ENCODE peak calls at places on chromosomes 1 and 21, in four cellular contexts. One of them, this sample, is unnamed.

GRCh38 chr1:181166377-181167196 is 78.1 kb downstream of the IER5 start:
- DNase-seq in K562: peak
- DNase-seq in HL-60: peak
- DNase-seq in GM12878: no peak
- DNase-seq in this sample: peak

GRCh38 chr21:37182222-37182621 is 84.9 kb downstream of the VPS26C start:
- DNase-seq in K562: no peak
- DNase-seq in HL-60: no peak
- DNase-seq in GM12878: no peak
- DNase-seq in this sample: no peak

GRCh38 chr1:224435318-224435763 is 744 bp upstream of the WDR26 start:
- DNase-seq in K562: peak
- DNase-seq in HL-60: peak
- DNase-seq in GM12878: no peak
- DNase-seq in this sample: no peak

GRCh38 chr21:33640697-33641338 is 723 bp downstream of the CRYZL1 start:
- DNase-seq in K562: no peak
- DNase-seq in HL-60: peak
- DNase-seq in GM12878: no peak
- DNase-seq in this sample: no peak

GRCh38 chr1:169325117-169325516 is 42.5 kb downstream of the NME7 start:
- DNase-seq in K562: no peak
- DNase-seq in HL-60: no peak
- DNase-seq in GM12878: no peak
- DNase-seq in this sample: no peak

GRCh38 chr1:244231193-244231571 is 180.1 kb downstream of the ZBTB18 start:
- DNase-seq in K562: no peak
- DNase-seq in HL-60: peak
- DNase-seq in GM12878: no peak
- DNase-seq in this sample: no peak

GRCh38 chr1:47866631-47867446 is 130.3 kb downstream of the TRABD2B start:
- DNase-seq in K562: no peak
- DNase-seq in HL-60: no peak
- DNase-seq in GM12878: no peak
- DNase-seq in this sample: no peak

GRCh38 chr1:155044812-155045690 is 6.1 kb upstream of the ADAM15 start:
- DNase-seq in K562: peak
- DNase-seq in HL-60: peak
- DNase-seq in GM12878: no peak
- DNase-seq in this sample: no peak

GRCh38 chr1:61950418-61950817 is 208.1 kb downstream of the PATJ start:
- DNase-seq in K562: no peak
- DNase-seq in HL-60: no peak
- DNase-seq in GM12878: no peak
- DNase-seq in this sample: no peak

GRCh38 chr21:29007801-29008200 is 11.3 kb downstream of the RWDD2B start:
- DNase-seq in K562: no peak
- DNase-seq in HL-60: no peak
- DNase-seq in GM12878: no peak
- DNase-seq in this sample: no peak

GRCh38 chr1:32870615-32871363 is at the start of gene FNDC5:
- DNase-seq in K562: peak
- DNase-seq in HL-60: no peak
- DNase-seq in GM12878: no peak
- DNase-seq in this sample: no peak

GRCh38 chr1:162538815-162539431 is 22.6 kb upstream of the UAP1 start:
- DNase-seq in K562: no peak
- DNase-seq in HL-60: no peak
- DNase-seq in GM12878: no peak
- DNase-seq in this sample: no peak

GRCh38 chr1:228735871-228736586 is 750 bp downstream of the RHOU start:
- DNase-seq in K562: no peak
- DNase-seq in HL-60: peak
- DNase-seq in GM12878: no peak
- DNase-seq in this sample: peak
- TF ChIP-seq SPI1 in K562: no peak
- TF ChIP-seq SPI1 in HL-60: no peak
- TF ChIP-seq SPI1 in GM12878: no peak
- TF ChIP-seq SPI1 in this sample: no peak

GRCh38 chr1:167617100-167617949 is 12.7 kb upstream of the RCSD1 start:
- DNase-seq in K562: peak
- DNase-seq in HL-60: peak
- DNase-seq in GM12878: peak
- DNase-seq in this sample: no peak

GRCh38 chr1:167617950-167618269 is 12.1 kb upstream of the RCSD1 start:
- DNase-seq in K562: no peak
- DNase-seq in HL-60: no peak
- DNase-seq in GM12878: no peak
- DNase-seq in this sample: no peak

GRCh38 chr1:167618789-167619188 is 11.2 kb upstream of the RCSD1 start:
- DNase-seq in K562: no peak
- DNase-seq in HL-60: no peak
- DNase-seq in GM12878: no peak
- DNase-seq in this sample: no peak

GRCh38 chr1:167620002-167620401 is 10.0 kb upstream of the RCSD1 start:
- DNase-seq in K562: no peak
- DNase-seq in HL-60: no peak
- DNase-seq in GM12878: no peak
- DNase-seq in this sample: no peak

GRCh38 chr1:167618366-167618765 is 11.7 kb upstream of the RCSD1 start:
- DNase-seq in K562: no peak
- DNase-seq in HL-60: no peak
- DNase-seq in GM12878: no peak
- DNase-seq in this sample: no peak
- TF ChIP-seq SPI1 in K562: no peak
- TF ChIP-seq SPI1 in HL-60: no peak
- TF ChIP-seq SPI1 in GM12878: no peak
- TF ChIP-seq SPI1 in this sample: no peak

DNA sequence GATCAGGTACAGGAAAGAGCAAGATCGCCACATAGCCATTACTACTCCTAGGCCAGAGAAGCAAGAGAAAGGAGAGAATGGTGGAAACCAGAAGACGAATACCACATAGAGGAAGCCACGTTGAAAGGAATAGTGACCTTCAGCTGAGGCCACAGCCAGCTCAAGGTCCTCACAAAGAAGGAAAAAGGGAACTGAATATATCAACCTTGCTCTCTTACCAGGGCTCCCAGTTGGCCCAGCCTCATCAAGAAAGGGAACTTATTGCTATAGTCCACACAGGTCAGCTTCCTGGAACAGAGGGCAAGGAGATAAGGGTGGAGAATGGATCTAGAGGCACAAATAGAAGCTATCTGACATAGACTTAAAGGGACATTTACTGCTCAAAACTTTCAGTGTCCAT is 120.6 kb upstream of the ZC3H11B start:
- DNase-seq in K562: no peak
- DNase-seq in HL-60: peak
- DNase-seq in GM12878: no peak
- DNase-seq in this sample: no peak
- TF ChIP-seq SPI1 in K562: peak
- TF ChIP-seq SPI1 in HL-60: peak
- TF ChIP-seq SPI1 in GM12878: no peak
- TF ChIP-seq SPI1 in this sample: no peak

GRCh38 chr21:20045197-20045596 is 953.0 kb upstream of the NCAM2 start:
- DNase-seq in K562: no peak
- DNase-seq in HL-60: no peak
- DNase-seq in GM12878: no peak
- DNase-seq in this sample: no peak

GRCh38 chr21:20040768-20041167 is 957.4 kb upstream of the NCAM2 start:
- DNase-seq in K562: no peak
- DNase-seq in HL-60: no peak
- DNase-seq in GM12878: no peak
- DNase-seq in this sample: no peak
- TF ChIP-seq SPI1 in K562: no peak
- TF ChIP-seq SPI1 in HL-60: no peak
- TF ChIP-seq SPI1 in GM12878: no peak
- TF ChIP-seq SPI1 in this sample: no peak

GRCh38 chr1:10966233-10966632 is 46.2 kb upstream of the TARDBP start:
- DNase-seq in K562: no peak
- DNase-seq in HL-60: peak
- DNase-seq in GM12878: no peak
- DNase-seq in this sample: no peak
- TF ChIP-seq SPI1 in K562: no peak
- TF ChIP-seq SPI1 in HL-60: peak
- TF ChIP-seq SPI1 in GM12878: peak
- TF ChIP-seq SPI1 in this sample: peak